ENCODE peak calls at places on chromosomes 13 and 19, in six cellular contexts. One of them, this sample, is unnamed.

GRCh38 chr13:114154476-114154875 is 22.1 kb upstream of the RASA3 start:
- DNase-seq in fibroblast of lung: no peak
- DNase-seq in IMR-90: no peak
- DNase-seq in H1: no peak
- DNase-seq in adipocyte: no peak
- DNase-seq in GM23248: no peak
- DNase-seq in this sample: peak; percentile 51

GRCh38 chr19:41555752-41556151 is 20.2 kb upstream of the CEACAM21 start:
- DNase-seq in fibroblast of lung: no peak
- DNase-seq in IMR-90: no peak
- DNase-seq in H1: no peak
- DNase-seq in adipocyte: no peak
- DNase-seq in GM23248: no peak
- DNase-seq in this sample: no peak

GRCh38 chr19:13066231-13066630 is 36.4 kb downstream of the LYL1 start:
- DNase-seq in fibroblast of lung: no peak
- DNase-seq in IMR-90: no peak
- DNase-seq in H1: no peak
- DNase-seq in adipocyte: no peak
- DNase-seq in GM23248: no peak
- DNase-seq in this sample: no peak

GRCh38 chr13:67619346-67619745 is 389.2 kb upstream of the PCDH9 start:
- DNase-seq in fibroblast of lung: peak; percentile 85
- DNase-seq in IMR-90: peak; percentile 59
- DNase-seq in H1: no peak
- DNase-seq in adipocyte: peak; percentile 60
- DNase-seq in GM23248: no peak
- DNase-seq in this sample: no peak

GRCh38 chr19:42422576-42423461 is 4.4 kb downstream of the LIPE start:
- DNase-seq in fibroblast of lung: peak; percentile 11
- DNase-seq in IMR-90: no peak
- DNase-seq in H1: no peak
- DNase-seq in adipocyte: no peak
- DNase-seq in GM23248: no peak
- DNase-seq in this sample: peak; percentile 63

GRCh38 chr13:25192052-25192451 is 20.0 kb upstream of the AMER2 start:
- DNase-seq in fibroblast of lung: no peak
- DNase-seq in IMR-90: no peak
- DNase-seq in H1: no peak
- DNase-seq in adipocyte: no peak
- DNase-seq in GM23248: no peak
- DNase-seq in this sample: no peak

GRCh38 chr13:95067303-95067702 is 233.9 kb downstream of the ABCC4 start:
- DNase-seq in fibroblast of lung: peak; percentile 52
- DNase-seq in IMR-90: peak; percentile 46
- DNase-seq in H1: no peak
- DNase-seq in adipocyte: no peak
- DNase-seq in GM23248: peak; percentile 42
- DNase-seq in this sample: no peak

GRCh38 chr13:79245937-79246574 is 160.0 kb downstream of the RBM26 start:
- DNase-seq in fibroblast of lung: no peak
- DNase-seq in IMR-90: no peak
- DNase-seq in H1: no peak
- DNase-seq in adipocyte: no peak
- DNase-seq in GM23248: no peak
- DNase-seq in this sample: no peak

GRCh38 chr13:77184455-77184854 is 142.4 kb downstream of the MYCBP2 start:
- DNase-seq in fibroblast of lung: no peak
- DNase-seq in IMR-90: no peak
- DNase-seq in H1: no peak
- DNase-seq in adipocyte: no peak
- DNase-seq in GM23248: no peak
- DNase-seq in this sample: no peak

GRCh38 chr19:4970558-4971423 is 1.9 kb downstream of the KDM4B start:
- DNase-seq in fibroblast of lung: no peak
- DNase-seq in IMR-90: no peak
- DNase-seq in H1: no peak
- DNase-seq in adipocyte: peak; percentile 50
- DNase-seq in GM23248: peak; percentile 56
- DNase-seq in this sample: no peak

GRCh38 chr19:14517840-14518505 is at the start of gene DNAJB1:
- DNase-seq in fibroblast of lung: peak; percentile 75
- DNase-seq in IMR-90: peak; percentile 64
- DNase-seq in H1: peak; percentile 80
- DNase-seq in adipocyte: peak; percentile 90
- DNase-seq in GM23248: peak; percentile 92
- DNase-seq in this sample: peak; percentile 95

GRCh38 chr13:30466841-30467252 is 1.1 kb upstream of the HMGB1 start:
- DNase-seq in fibroblast of lung: peak; percentile 23
- DNase-seq in IMR-90: peak; percentile 20
- DNase-seq in H1: no peak
- DNase-seq in adipocyte: peak; percentile 25
- DNase-seq in GM23248: peak; percentile 27
- DNase-seq in this sample: no peak

GRCh38 chr13:105925496-105925895 is 610.0 kb downstream of the EFNB2 start:
- DNase-seq in fibroblast of lung: peak; percentile 82
- DNase-seq in IMR-90: peak; percentile 83
- DNase-seq in H1: no peak
- DNase-seq in adipocyte: peak; percentile 65
- DNase-seq in GM23248: peak; percentile 45
- DNase-seq in this sample: no peak

GRCh38 chr13:58018865-58019264 is 387.3 kb downstream of the PCDH17 start:
- DNase-seq in fibroblast of lung: no peak
- DNase-seq in IMR-90: no peak
- DNase-seq in H1: no peak
- DNase-seq in adipocyte: no peak
- DNase-seq in GM23248: no peak
- DNase-seq in this sample: no peak

GRCh38 chr13:114304346-114305034 is 9.8 kb upstream of the CHAMP1 start:
- DNase-seq in fibroblast of lung: no peak
- DNase-seq in IMR-90: no peak
- DNase-seq in H1: no peak
- DNase-seq in adipocyte: no peak
- DNase-seq in GM23248: no peak
- DNase-seq in this sample: no peak

GRCh38 chr19:17393914-17394313 is at the start of gene CCDC194:
- DNase-seq in fibroblast of lung: no peak
- DNase-seq in IMR-90: no peak
- DNase-seq in H1: no peak
- DNase-seq in adipocyte: no peak
- DNase-seq in GM23248: peak; percentile 14
- DNase-seq in this sample: no peak

GRCh38 chr19:2791440-2791839 is 6.1 kb downstream of the THOP1 start:
- DNase-seq in fibroblast of lung: no peak
- DNase-seq in IMR-90: no peak
- DNase-seq in H1: no peak
- DNase-seq in adipocyte: no peak
- DNase-seq in GM23248: no peak
- DNase-seq in this sample: no peak

GRCh38 chr19:1286859-1287621 is 1.4 kb downstream of the EFNA2 start:
- DNase-seq in fibroblast of lung: no peak
- DNase-seq in IMR-90: no peak
- DNase-seq in H1: no peak
- DNase-seq in adipocyte: no peak
- DNase-seq in GM23248: no peak
- DNase-seq in this sample: no peak
- H3K4me1 ChIP-seq in fibroblast of lung: no peaks in the 10 kb centered on the region
- H3K4me1 ChIP-seq in IMR-90: no peaks in the 10 kb centered on the region
- H3K4me1 ChIP-seq in H1: peaks cover 5% of the 10 kb centered on the region
- H3K4me1 ChIP-seq in adipocyte: no peaks in the 10 kb centered on the region
- H3K4me1 ChIP-seq in GM23248: no peaks in the 10 kb centered on the region
- H3K4me1 ChIP-seq in this sample: no peaks in the 10 kb centered on the region

GRCh38 chr19:50178859-50179537 is 15.9 kb upstream of the IZUMO2 start:
- DNase-seq in fibroblast of lung: no peak
- DNase-seq in IMR-90: no peak
- DNase-seq in H1: no peak
- DNase-seq in adipocyte: no peak
- DNase-seq in GM23248: no peak
- DNase-seq in this sample: no peak
- H3K9ac ChIP-seq in fibroblast of lung: no peak overlapping the region
- H3K9ac ChIP-seq in IMR-90: no peak overlapping the region
- H3K9ac ChIP-seq in H1: no peak overlapping the region
- H3K9ac ChIP-seq in adipocyte: no peak overlapping the region
- H3K9ac ChIP-seq in GM23248: no peak overlapping the region
- H3K9ac ChIP-seq in this sample: no peak overlapping the region

DNA sequence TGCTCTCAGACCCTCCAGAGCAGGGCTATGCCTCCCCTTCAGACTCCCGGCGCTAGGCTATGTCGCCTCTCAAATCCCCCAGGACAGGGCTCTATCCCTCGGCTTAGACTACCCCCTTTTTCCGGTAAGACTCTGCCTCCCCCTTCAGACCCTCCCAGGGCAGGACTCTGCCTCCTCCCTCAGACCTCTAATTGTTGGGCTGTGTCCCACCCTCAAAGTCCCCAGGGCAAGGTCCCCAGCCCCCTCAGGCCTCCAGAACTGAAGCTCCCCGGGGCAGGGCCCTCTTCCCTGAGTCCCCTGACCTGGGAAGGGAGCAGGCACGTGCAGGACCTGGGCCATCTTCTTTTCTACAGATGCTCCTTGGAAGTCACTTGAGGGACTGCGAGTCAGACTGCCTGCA is 3.2 kb downstream of the KANK2 start:
- DNase-seq in fibroblast of lung: no peak
- DNase-seq in IMR-90: no peak
- DNase-seq in H1: no peak
- DNase-seq in adipocyte: no peak
- DNase-seq in GM23248: no peak
- DNase-seq in this sample: no peak
- H3K4me3 ChIP-seq in fibroblast of lung: peak overlapping the region; percentile 26
- H3K4me3 ChIP-seq in IMR-90: no peak overlapping the region
- H3K4me3 ChIP-seq in H1: no peak overlapping the region
- H3K4me3 ChIP-seq in adipocyte: peak overlapping the region; percentile 4
- H3K4me3 ChIP-seq in GM23248: no peak overlapping the region
- H3K4me3 ChIP-seq in this sample: no peak overlapping the region

DNA sequence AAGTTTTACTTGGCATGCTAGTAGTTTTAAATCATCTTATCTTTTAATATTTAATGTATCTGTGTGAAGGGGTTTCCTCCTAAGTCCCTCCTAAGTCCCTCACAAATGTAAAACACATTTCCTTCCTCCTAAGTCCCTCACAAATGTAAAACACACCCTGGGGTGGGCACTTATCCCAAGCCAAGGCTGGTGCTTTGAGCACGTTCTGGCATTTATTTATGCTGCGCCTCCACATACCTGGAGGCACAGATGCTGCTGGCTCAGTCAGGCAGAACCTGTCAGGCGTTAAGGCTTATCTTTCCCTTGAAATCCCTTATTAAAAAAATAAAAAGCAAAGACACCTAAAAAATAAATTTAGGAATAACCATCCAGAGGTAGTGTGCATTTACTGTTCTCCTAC is 140.6 kb downstream of the MIPEP start:
- DNase-seq in fibroblast of lung: no peak
- DNase-seq in IMR-90: no peak
- DNase-seq in H1: no peak
- DNase-seq in adipocyte: no peak
- DNase-seq in GM23248: no peak
- DNase-seq in this sample: no peak
- H3K4me1 ChIP-seq in fibroblast of lung: peaks cover 10% of the 10 kb centered on the region
- H3K4me1 ChIP-seq in IMR-90: peaks cover 21% of the 10 kb centered on the region
- H3K4me1 ChIP-seq in H1: peaks cover 7% of the 10 kb centered on the region
- H3K4me1 ChIP-seq in adipocyte: peaks cover 17% of the 10 kb centered on the region
- H3K4me1 ChIP-seq in GM23248: peaks cover 12% of the 10 kb centered on the region
- H3K4me1 ChIP-seq in this sample: peaks cover 2% of the 10 kb centered on the region

GRCh38 chr19:55580628-55581144 is at the start of gene ZNF579:
- DNase-seq in fibroblast of lung: peak; percentile 89
- DNase-seq in IMR-90: peak; percentile 91
- DNase-seq in H1: peak; percentile 90
- DNase-seq in adipocyte: peak; percentile 95
- DNase-seq in GM23248: peak; percentile 91
- DNase-seq in this sample: peak; percentile 95

GRCh38 chr19:55576746-55577145 is 3.9 kb downstream of the ZNF579 start:
- DNase-seq in fibroblast of lung: no peak
- DNase-seq in IMR-90: no peak
- DNase-seq in H1: no peak
- DNase-seq in adipocyte: no peak
- DNase-seq in GM23248: no peak
- DNase-seq in this sample: no peak

GRCh38 chr19:55579766-55580621 is 654 bp downstream of the ZNF579 start:
- DNase-seq in fibroblast of lung: peak; percentile 54
- DNase-seq in IMR-90: peak; percentile 41
- DNase-seq in H1: peak; percentile 60
- DNase-seq in adipocyte: peak; percentile 73
- DNase-seq in GM23248: peak; percentile 44
- DNase-seq in this sample: no peak

GRCh38 chr19:55578761-55579747 is 1.6 kb downstream of the ZNF579 start:
- DNase-seq in fibroblast of lung: no peak
- DNase-seq in IMR-90: no peak
- DNase-seq in H1: no peak
- DNase-seq in adipocyte: no peak
- DNase-seq in GM23248: no peak
- DNase-seq in this sample: peak; percentile 75

DNA sequence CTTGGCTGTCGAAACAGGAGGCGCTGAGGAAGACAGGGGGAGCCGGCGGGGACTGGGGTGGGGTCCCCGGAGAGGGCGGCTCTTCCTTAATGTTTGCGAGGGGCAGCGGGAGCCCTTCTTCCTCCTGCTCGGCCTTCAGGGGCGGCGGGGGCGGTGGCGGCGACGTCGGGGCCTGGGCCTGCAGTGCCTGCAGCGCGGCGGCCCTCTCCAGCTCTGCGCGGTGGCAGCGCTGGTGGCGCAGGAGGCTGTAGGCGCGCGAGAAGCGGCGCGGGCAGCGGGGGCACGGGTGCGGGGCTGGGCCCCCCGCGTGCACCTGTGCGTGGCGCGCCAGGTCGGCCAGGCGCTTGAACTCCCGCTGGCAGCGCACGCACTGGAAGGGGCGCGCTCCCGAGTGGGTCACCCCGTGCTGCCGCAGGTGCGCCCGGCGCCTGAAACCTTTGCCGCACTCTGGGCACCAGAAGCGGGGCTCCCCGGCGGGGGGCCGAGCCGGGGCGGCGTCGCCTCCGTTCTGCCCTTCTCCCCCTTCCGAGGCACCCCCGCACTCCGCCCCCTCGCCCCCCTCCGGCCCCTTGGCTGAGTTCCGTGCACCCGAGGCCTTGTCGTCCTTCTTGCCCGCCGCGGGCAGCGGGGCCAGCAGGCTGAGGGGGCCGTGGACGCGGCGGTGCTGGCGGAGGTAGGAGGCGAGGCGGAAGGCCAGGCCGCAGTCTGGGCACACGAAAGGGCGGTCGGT is 2.5 kb downstream of the ZNF579 start:
- DNase-seq in fibroblast of lung: no peak
- DNase-seq in IMR-90: no peak
- DNase-seq in H1: no peak
- DNase-seq in adipocyte: no peak
- DNase-seq in GM23248: no peak
- DNase-seq in this sample: peak; percentile 77
- H3K9ac ChIP-seq in fibroblast of lung: no peak overlapping the region
- H3K9ac ChIP-seq in IMR-90: no peak overlapping the region
- H3K9ac ChIP-seq in H1: no peak overlapping the region
- H3K9ac ChIP-seq in adipocyte: no peak overlapping the region
- H3K9ac ChIP-seq in GM23248: no peak overlapping the region
- H3K9ac ChIP-seq in this sample: no peak overlapping the region